ENCODE peak calls at places on chromosome 13, in six cellular contexts. P is mammary epithelial cell, Y is GM10248, Z is coronary artery, C is endothelial cell, A is Calu3. G is an unnamed sample.

GRCh38 chr13:103006706-103007426 is 59.4 kb downstream of the SLC10A2 start:
- DNase-seq in P (no peak), Y (no peak), Z (no peak), C (no peak), A (no peak), G (no peak)

GRCh38 chr13:106484755-106485193 is 50.7 kb downstream of the EFNB2 start:
- DNase-seq in P (no peak), Y (no peak), Z (no peak), C (no peak), A (no peak), G (no peak)

GRCh38 chr13:78785764-78786163 is 126.8 kb upstream of the OBI1 start:
- DNase-seq in P (no peak), Y (no peak), Z (no peak), C (no peak), A (no peak), G (no peak)

GRCh38 chr13:41565221-41565620 is 107.9 kb downstream of the RGCC start:
- DNase-seq in P (no peak), Y (no peak), Z (no peak), C (no peak), A (no peak), G (no peak)

GRCh38 chr13:87333599-87333998 is 337.6 kb upstream of the SLITRK5 start:
- DNase-seq in P (no peak), Y (no peak), Z (no peak), C (no peak), A (no peak), G (no peak)

GRCh38 chr13:99258946-99259345 is 767 bp upstream of the GPR18 start:
- DNase-seq in P (no peak), Y (peak; percentile 59), Z (no peak), C (no peak), A (no peak), G (no peak)

GRCh38 chr13:97627566-97627965 is 193.6 kb downstream of the RAP2A start:
- DNase-seq in P (peak; percentile 53), Y (no peak), Z (peak; percentile 78), C (no peak), A (peak; percentile 4), G (no peak)

GRCh38 chr13:86882835-86883234 is 788.3 kb upstream of the SLITRK5 start:
- DNase-seq in P (no peak), Y (no peak), Z (no peak), C (no peak), A (no peak), G (no peak)

GRCh38 chr13:75705395-75705794 is 69.3 kb downstream of the LMO7 start:
- DNase-seq in P (peak; percentile 92), Y (no peak), Z (no peak), C (no peak), A (no peak), G (no peak)

GRCh38 chr13:86585826-86586225 is 786.6 kb upstream of the SLITRK6 start:
- DNase-seq in P (no peak), Y (no peak), Z (no peak), C (no peak), A (no peak), G (no peak)

GRCh38 chr13:29319451-29319850 is 276.0 kb downstream of the SLC7A1 start:
- DNase-seq in P (no peak), Y (no peak), Z (no peak), C (peak; percentile 6), A (no peak), G (no peak)

GRCh38 chr13:73496711-73497110 is 437.9 kb downstream of the KLF5 start:
- DNase-seq in P (no peak), Y (no peak), Z (no peak), C (no peak), A (no peak), G (no peak)

GRCh38 chr13:85230754-85231153 is 568.5 kb downstream of the SLITRK6 start:
- DNase-seq in P (no peak), Y (no peak), Z (no peak), C (no peak), A (no peak), G (no peak)

GRCh38 chr13:102295316-102296048 is 106.4 kb downstream of the FGF14 start:
- DNase-seq in P (no peak), Y (no peak), Z (no peak), C (no peak), A (no peak), G (no peak)

GRCh38 chr13:106357198-106357597 is 178.3 kb downstream of the EFNB2 start:
- DNase-seq in P (peak; percentile 35), Y (no peak), Z (no peak), C (no peak), A (no peak), G (no peak)

GRCh38 chr13:25732146-25732865 is 319.5 kb downstream of the SHISA2 start:
- DNase-seq in P (peak; percentile 32), Y (no peak), Z (no peak), C (no peak), A (no peak), G (no peak)

GRCh38 chr13:39485314-39485700 is 117.7 kb downstream of the LHFPL6 start:
- DNase-seq in P (no peak), Y (no peak), Z (no peak), C (no peak), A (no peak), G (no peak)

GRCh38 chr13:33997574-33997973 is 179.6 kb downstream of the RFC3 start:
- DNase-seq in P (no peak), Y (no peak), Z (no peak), C (no peak), A (no peak), G (no peak)

GRCh38 chr13:46615888-46616531 is 63.0 kb downstream of the LRCH1 start:
- DNase-seq in P (no peak), Y (no peak), Z (no peak), C (no peak), A (no peak), G (no peak)

GRCh38 chr13:99417151-99417820 is 84.0 kb upstream of the TM9SF2 start:
- DNase-seq in P (no peak), Y (no peak), Z (no peak), C (no peak), A (no peak), G (no peak)

GRCh38 chr13:62119739-62120700 is 704.4 kb upstream of the PCDH20 start:
- DNase-seq in P (no peak), Y (peak; percentile 12), Z (no peak), C (no peak), A (no peak), G (no peak)

GRCh38 chr13:77733674-77734073 is 36.2 kb downstream of the SLAIN1 start:
- DNase-seq in P (no peak), Y (no peak), Z (no peak), C (no peak), A (no peak), G (no peak)

GRCh38 chr13:20798027-20798426 is 24.3 kb upstream of the EEF1AKMT1 start:
- DNase-seq in P (no peak), Y (no peak), Z (no peak), C (no peak), A (no peak), G (no peak)

GRCh38 chr13:37313383-37313782 is 207.9 kb upstream of the CSNK1A1L start:
- DNase-seq in P (peak; percentile 91), Y (no peak), Z (no peak), C (no peak), A (peak; percentile 1), G (no peak)

GRCh38 chr13:110397445-110397844 is 90.4 kb downstream of the COL4A2 start:
- DNase-seq in P (peak; percentile 67), Y (no peak), Z (no peak), C (no peak), A (peak; percentile 3), G (no peak)

GRCh38 chr13:42047561-42048322 is 706 bp upstream of the DGKH start:
- DNase-seq in P (peak; percentile 77), Y (peak; percentile 69), Z (peak; percentile 77), C (peak; percentile 53), A (peak; percentile 49), G (no peak)

GRCh38 chr13:54787754-54788153 is 1759.1 kb downstream of the OLFM4 start:
- DNase-seq in P (no peak), Y (no peak), Z (no peak), C (no peak), A (no peak), G (no peak)

GRCh38 chr13:80251403-80251802 is 89.5 kb downstream of the SPRY2 start:
- DNase-seq in P (peak; percentile 25), Y (no peak), Z (no peak), C (no peak), A (no peak), G (no peak)

GRCh38 chr13:33176526-33176925 is 109.0 kb downstream of the STARD13 start:
- DNase-seq in P (no peak), Y (no peak), Z (no peak), C (no peak), A (no peak), G (no peak)

DNA sequence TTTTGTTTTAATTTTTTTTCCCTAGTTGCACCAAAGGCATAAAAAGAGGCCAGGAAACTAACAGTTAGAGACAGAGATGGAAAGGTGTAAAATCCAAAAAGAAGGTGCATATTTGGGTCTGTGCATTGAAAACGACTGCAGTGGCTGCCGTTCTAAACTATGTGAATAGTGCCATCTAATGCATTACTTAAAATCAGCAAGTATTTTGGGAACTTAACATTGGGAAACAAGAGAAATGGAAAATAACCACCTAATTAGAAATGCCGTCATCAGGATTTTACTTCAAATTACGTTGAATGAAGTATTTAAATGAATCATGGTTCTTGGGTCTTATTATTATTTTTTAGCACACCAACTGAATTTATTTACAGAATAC is 189.5 kb upstream of the MIR17HG start:
- DNase-seq in P (no peak), Y (no peak), Z (no peak), C (no peak), A (no peak), G (no peak)
- TF ChIP-seq CTCF in P (no peak), Y (no peak), Z (no peak), C (no peak), A (no peak), G (no peak)

DNA sequence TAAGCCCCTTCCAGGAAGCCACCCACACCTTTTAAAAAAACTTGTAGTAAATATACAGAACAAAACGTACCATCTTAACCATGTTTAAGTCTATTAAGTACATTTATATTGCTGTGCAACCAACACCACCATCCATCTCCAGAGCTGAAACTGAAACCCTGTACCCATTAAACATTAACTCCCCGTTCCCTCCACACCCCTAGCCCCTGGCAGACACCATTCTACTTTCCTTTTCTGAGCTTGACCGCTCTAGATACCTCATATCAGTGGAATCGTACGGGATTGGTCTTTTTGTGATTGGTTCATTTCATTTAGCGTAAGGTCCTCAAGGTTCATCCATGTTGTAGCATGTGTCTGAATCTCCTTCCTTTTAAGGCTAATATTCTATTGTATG is 13.0 kb upstream of the SPATA13 start:
- DNase-seq in P (no peak), Y (no peak), Z (no peak), C (no peak), A (peak; percentile 47), G (no peak)
- TF ChIP-seq CTCF in P (no peak), Y (no peak), Z (no peak), C (no peak), A (no peak), G (no peak)

GRCh38 chr13:96141032-96141431 is 51.1 kb downstream of the HS6ST3 start:
- DNase-seq in P (peak; percentile 16), Y (no peak), Z (no peak), C (no peak), A (no peak), G (no peak)
- TF ChIP-seq CTCF in P (peak; percentile 22), Y (no peak), Z (no peak), C (no peak), A (no peak), G (no peak)

DNA sequence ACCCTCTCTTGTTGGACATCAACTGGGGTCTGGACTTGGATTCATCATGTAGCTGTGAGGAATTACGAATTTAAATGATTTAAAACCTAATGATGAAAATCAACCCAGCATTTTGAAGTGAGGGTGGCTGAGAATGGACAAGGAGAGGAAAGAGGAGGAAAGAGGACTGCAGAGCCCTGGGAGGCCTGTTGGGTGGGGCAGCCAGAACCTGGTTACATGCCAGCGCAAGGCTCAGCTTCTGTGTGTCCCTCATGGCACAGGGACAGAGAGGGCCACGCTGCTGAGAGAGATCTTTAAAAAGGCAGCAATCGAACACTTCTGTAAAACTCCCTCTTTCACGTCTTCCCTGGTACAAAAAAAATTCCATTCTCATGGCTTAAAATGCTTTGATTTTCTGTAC is 292.7 kb downstream of the MYO16 start:
- DNase-seq in P (no peak), Y (no peak), Z (no peak), C (no peak), A (no peak), G (no peak)
- TF ChIP-seq CTCF in P (no peak), Y (no peak), Z (no peak), C (no peak), A (no peak), G (no peak)

G was measured in activated B cell treated with CpG ODN at 0.5 μM for 24 hours.